ENCODE peak calls at places on chromosome 4, in four cellular contexts. I, O, V and R are unnamed samples.
A peak's percentile ranks its signal among the peaks of the same experiment; 100 is the strongest.

GRCh38 chr4:101953949-101954348 is 163.4 kb downstream of the BANK1 start:
- DNase-seq in O (no peak), V (peak; percentile 11), I (no peak), R (peak; percentile 16)

GRCh38 chr4:18404642-18405041 is 383.1 kb upstream of the LCORL start:
- DNase-seq in I (no peak), O (no peak), V (no peak), R (no peak)

GRCh38 chr4:78776729-78777555 is 792 bp downstream of the BMP2K start:
- DNase-seq in O (peak; percentile 48), I (no peak), V (peak; percentile 52), R (peak; percentile 52)

GRCh38 chr4:25171451-25171850 is 11.2 kb upstream of the SEPSECS start:
- DNase-seq in V (no peak), O (no peak), I (no peak), R (no peak)

GRCh38 chr4:126938023-126938422 is 694.7 kb upstream of the INTU start:
- DNase-seq in O (no peak), V (no peak), I (no peak), R (no peak)

GRCh38 chr4:177356191-177356590 is 46.5 kb downstream of the NEIL3 start:
- DNase-seq in O (no peak), I (no peak), V (no peak), R (no peak)

GRCh38 chr4:31041385-31041784 is 321.2 kb downstream of the PCDH7 start:
- DNase-seq in O (no peak), I (no peak), V (no peak), R (no peak)

GRCh38 chr4:169314906-169315305 is 44.1 kb upstream of the SH3RF1 start:
- DNase-seq in I (no peak), V (no peak), O (no peak), R (peak; percentile 91)

GRCh38 chr4:38242110-38242509 is 281.9 kb downstream of the PTTG2 start:
- DNase-seq in I (no peak), V (no peak), O (no peak), R (no peak)

GRCh38 chr4:173242466-173243250 is 74.0 kb downstream of the GALNT7 start:
- DNase-seq in V (no peak), O (no peak), I (no peak), R (no peak)

GRCh38 chr4:26452565-26453531 is 37.4 kb downstream of the CCKAR start:
- DNase-seq in O (no peak), I (no peak), V (peak; percentile 28), R (no peak)

GRCh38 chr4:71406459-71406963 is 67.7 kb downstream of the SLC4A4 start:
- DNase-seq in V (no peak), I (no peak), O (peak; percentile 14), R (no peak)

GRCh38 chr4:101114936-101115372 is 232.4 kb downstream of the PPP3CA start:
- DNase-seq in O (no peak), I (no peak), V (no peak), R (peak; percentile 99)

GRCh38 chr4:168319486-168320019 is 1.0 kb upstream of the DDX60 start:
- DNase-seq in V (no peak), O (no peak), I (no peak), R (no peak)

GRCh38 chr4:60724623-60725022 is 475.5 kb upstream of the ADGRL3 start:
- DNase-seq in I (no peak), V (no peak), O (no peak), R (no peak)

DNA sequence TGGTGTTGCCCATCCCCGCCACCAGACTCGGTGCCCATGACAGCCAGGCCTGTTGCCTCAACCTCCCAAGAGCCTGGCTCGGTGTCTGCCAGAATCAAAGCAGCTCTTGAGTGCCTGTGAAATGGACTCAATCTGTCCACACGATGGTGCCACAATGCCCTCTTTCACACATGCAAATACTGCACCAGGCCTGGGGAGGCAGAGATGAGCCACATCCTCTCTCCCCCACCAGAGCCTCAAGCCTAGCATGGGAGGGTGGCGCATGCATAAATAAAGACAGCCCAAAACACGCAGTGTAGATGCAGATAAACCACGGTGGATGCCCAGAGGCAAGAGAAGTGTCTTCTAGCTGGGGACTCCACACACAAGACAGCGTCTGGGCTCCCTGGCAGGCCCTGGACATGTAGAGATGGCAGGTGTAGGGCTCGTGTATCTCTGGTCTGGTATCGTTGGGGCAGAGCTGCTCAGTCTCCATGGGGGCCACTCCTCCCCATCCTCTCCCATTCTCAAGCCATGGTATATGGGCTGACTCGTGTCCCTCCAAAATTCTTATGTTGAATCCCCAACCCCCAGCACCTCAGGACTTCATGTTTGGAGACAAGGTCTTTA is 65.6 kb downstream of the JAKMIP1 start:
- DNase-seq in V (no peak), O (peak; percentile 19), I (peak; percentile 51), R (peak; percentile 48)
- TF ChIP-seq ETV6 in V (no peak), O (no peak), I (no peak), R (no peak)

DNA sequence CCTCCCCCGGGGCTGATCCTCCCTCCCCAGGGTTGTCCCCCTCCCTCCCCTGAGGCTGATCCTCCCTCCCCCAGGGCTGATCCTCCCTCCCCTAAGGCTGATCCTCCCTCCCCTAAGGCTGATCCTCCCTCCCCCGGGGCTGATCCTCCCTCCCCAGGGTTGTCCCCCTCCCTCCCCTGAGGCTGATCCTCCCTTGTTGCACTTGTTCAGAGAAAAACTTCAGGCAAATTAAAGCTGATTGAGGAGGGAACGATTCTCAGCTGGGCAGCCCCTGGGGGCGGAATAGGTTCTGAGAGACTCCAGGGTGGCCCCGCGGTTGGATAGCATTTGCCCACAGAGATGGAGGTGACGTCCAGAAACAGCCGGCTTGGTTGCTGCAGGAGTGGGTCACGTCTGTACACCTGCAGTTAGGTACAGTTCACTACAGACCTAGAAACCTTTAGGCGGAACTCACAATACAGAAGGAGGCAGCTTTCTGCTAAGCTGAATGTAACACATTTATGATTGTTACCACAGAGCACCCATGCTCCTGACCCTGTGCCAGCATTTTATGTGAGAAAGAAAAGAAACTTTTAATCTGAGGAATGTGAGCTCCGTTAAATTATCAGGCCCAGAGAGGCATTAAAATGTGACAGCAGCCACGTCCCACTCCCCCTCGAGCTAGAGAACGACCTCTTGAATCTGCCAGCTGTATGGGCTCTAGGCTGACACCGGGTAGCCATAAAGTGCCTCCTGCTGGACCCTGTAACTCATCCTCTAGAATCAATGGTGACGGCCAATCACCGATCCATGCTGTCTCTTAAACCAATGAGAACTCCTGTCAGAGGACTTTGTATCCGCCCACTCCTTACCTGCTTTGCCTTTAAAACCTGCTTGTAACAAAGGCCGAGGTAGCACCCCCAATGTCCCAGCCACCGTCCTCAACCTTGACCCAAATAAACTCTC is 110.4 kb upstream of the ADRA2C start:
- DNase-seq in V (peak; percentile 34), I (no peak), O (no peak), R (no peak)
- TF ChIP-seq CREM in V (no peak), I (no peak), O (no peak), R (no peak)

GRCh38 chr4:41256131-41256739 is 493 bp upstream of the UCHL1 start:
- DNase-seq in I (no peak), O (no peak), V (peak; percentile 17), R (no peak)
- TF ChIP-seq ETV6 in I (no peak), O (no peak), V (no peak), R (no peak)

DNA sequence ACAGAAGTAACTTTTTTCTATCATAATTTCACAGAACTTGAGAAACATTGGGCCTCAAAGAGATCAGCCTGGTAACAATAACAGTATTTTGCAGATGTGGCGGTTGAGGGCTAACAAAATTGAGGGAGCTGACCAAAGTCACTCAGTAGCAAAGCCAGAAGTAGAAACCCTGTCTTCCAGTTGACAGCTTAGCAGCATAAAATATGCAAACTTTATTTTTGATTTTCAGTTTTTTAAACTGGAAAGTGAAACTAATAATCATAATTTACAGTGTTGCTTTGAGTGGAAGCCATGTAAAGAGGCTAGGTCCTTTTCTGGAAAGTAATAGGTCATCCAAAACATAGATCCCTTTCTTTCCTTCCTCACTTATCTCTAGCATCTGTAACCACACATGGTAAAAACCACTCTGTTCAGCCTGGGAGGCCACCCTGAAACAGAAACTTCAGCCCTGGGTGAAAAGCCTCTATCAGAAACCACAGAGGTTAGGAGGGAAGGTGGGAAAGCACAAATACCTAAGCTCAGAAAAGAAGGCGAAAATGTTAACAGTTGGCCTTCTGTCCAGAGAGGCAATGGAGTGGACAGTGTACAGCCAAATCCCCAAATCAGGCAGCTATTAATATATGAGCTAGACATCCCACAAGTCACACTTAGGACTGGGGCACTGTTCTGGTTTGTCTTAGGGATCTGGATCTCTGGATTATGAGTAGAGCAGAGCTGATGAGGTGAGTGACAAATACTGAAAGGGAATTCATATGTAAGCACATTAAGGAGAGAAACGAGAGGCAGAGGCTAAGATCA is 61.1 kb upstream of the ARSJ start:
- DNase-seq in V (no peak), O (no peak), I (peak; percentile 36), R (no peak)
- TF ChIP-seq CREM in V (no peak), O (no peak), I (no peak), R (no peak)

GRCh38 chr4:85722806-85723205 is 247.9 kb downstream of the ARHGAP24 start:
- DNase-seq in V (no peak), I (no peak), O (no peak), R (no peak)

GRCh38 chr4:85728471-85728870 is 253.5 kb downstream of the ARHGAP24 start:
- DNase-seq in I (no peak), O (no peak), V (no peak), R (no peak)

GRCh38 chr4:85726555-85726954 is 251.6 kb downstream of the ARHGAP24 start:
- DNase-seq in I (no peak), O (no peak), V (no peak), R (no peak)

GRCh38 chr4:85724801-85725548 is 250.0 kb downstream of the ARHGAP24 start:
- DNase-seq in O (no peak), I (no peak), V (no peak), R (no peak)

DNA sequence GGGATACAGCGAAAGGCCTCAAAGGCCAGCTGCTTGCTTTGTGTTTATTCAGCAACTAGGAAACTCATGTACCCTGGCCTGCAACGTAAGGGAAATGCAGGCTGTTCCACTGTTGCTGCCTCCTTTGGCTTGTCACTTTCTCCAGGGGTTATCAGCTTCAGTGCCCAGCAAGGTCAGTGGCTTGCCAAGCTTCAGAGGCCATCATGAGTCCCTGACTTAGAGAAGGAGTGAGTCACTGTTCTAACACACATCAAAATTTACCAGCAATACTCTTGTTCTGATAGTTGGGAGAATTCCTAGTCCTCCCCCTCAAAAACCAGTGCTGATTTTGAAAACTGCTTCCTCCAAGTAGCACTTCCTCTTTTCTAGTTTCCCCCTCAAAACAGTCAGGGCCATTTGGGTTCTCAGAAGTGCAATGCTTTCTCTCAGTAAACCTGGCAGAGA is 250.8 kb downstream of the ARHGAP24 start:
- DNase-seq in V (no peak), O (peak; percentile 7), I (peak; percentile 60), R (no peak)
- TF ChIP-seq ETV6 in V (no peak), O (peak; percentile 83), I (no peak), R (no peak)

DNA sequence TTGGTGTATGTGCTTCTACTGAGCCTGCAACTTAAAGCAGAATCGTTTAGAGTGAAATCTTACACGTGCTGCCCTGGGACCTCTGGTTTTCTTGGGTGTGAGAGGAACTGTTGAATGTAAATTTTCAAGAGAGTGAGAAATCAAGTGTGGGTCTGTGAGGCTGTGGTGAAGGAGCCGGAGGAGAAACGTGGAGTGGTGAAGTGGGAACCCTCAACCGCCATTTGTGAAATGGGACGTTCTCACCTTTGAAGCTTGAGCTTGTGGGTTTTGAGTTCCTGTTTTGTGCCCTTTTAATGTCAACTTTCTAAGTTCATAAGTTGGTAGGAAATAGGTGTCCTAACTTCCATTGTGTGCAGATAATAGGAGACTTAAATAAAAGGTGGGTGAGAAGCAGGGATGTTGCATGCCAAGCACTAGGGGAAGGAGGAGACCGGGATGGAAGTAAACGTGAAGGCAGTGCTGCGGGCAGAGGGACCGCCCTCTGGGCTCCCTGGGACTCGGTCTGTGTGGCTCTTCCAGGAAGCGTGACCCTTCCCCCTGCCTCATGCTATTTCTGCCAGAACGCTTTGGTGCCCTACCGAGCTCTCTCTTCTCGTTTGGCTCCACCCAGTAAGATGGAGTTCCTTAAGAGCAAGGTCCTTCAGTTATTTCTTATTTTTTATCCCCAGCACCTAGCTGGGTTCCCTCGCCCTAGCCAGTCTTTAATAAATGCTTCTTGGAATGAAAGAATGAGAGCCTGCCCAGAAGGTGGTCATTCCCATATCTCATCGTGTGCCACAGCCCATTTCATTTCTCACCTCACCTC is 56.0 kb downstream of the TMEM131L start:
- DNase-seq in I (peak; percentile 71), O (no peak), V (no peak), R (no peak)
- TF ChIP-seq CREM in I (peak; percentile 34), O (no peak), V (no peak), R (no peak)